ENCODE peak calls at places on chromosomes 16 and 17, in five cellular contexts. L is mesenchymal stem cell, I is H1, M is mesendoderm, B is neuronal stem cell. Y is an unnamed sample.

GRCh38 chr17:79045830-79046500 is 22.0 kb downstream of the C1QTNF1 start:
- DNase-seq in L (peak), I (peak), M (peak), B (peak), Y (peak)

GRCh38 chr17:47687748-47688147 is 6.2 kb upstream of the TBKBP1 start:
- DNase-seq in L (peak), I (no peak), M (peak), B (no peak), Y (peak)

GRCh38 chr17:57466042-57466471 is 209.7 kb downstream of the MSI2 start:
- DNase-seq in L (no peak), I (peak), M (peak), B (no peak), Y (no peak)

GRCh38 chr17:2419526-2419925 is 18.7 kb upstream of the MNT start:
- DNase-seq in L (no peak), I (no peak), M (no peak), B (no peak), Y (no peak)

GRCh38 chr17:62725791-62726249 is 82.3 kb downstream of the MARCHF10 start:
- DNase-seq in L (peak), I (no peak), M (no peak), B (no peak), Y (peak)

GRCh38 chr17:44898768-44899073 is 524 bp downstream of the EFTUD2 start:
- DNase-seq in L (no peak), I (no peak), M (no peak), B (no peak), Y (no peak)

GRCh38 chr17:21286771-21287702 is 2.5 kb downstream of the MAP2K3 start:
- DNase-seq in L (no peak), I (no peak), M (no peak), B (no peak), Y (no peak)

GRCh38 chr17:65697661-65698060 is 136.2 kb upstream of the AXIN2 start:
- DNase-seq in L (no peak), I (no peak), M (no peak), B (no peak), Y (no peak)

GRCh38 chr17:29705352-29705751 is 82.6 kb upstream of the CORO6 start:
- DNase-seq in L (no peak), I (no peak), M (no peak), B (no peak), Y (no peak)

GRCh38 chr16:11361751-11362742 is 16.8 kb downstream of the RMI2 start:
- DNase-seq in L (no peak), I (no peak), M (no peak), B (no peak), Y (no peak)

GRCh38 chr17:57471941-57472368 is 215.6 kb downstream of the MSI2 start:
- DNase-seq in L (no peak), I (no peak), M (peak), B (peak), Y (no peak)

GRCh38 chr17:39002991-39003715 is 36.0 kb upstream of the FBXO47 start:
- DNase-seq in L (no peak), I (no peak), M (no peak), B (no peak), Y (no peak)

GRCh38 chr16:30783280-30784109 is 3.5 kb downstream of the ZNF629 start:
- DNase-seq in L (no peak), I (no peak), M (no peak), B (no peak), Y (no peak)

GRCh38 chr16:70429888-70430666 is 8.8 kb downstream of the ST3GAL2 start:
- DNase-seq in L (no peak), I (no peak), M (no peak), B (no peak), Y (no peak)

DNA sequence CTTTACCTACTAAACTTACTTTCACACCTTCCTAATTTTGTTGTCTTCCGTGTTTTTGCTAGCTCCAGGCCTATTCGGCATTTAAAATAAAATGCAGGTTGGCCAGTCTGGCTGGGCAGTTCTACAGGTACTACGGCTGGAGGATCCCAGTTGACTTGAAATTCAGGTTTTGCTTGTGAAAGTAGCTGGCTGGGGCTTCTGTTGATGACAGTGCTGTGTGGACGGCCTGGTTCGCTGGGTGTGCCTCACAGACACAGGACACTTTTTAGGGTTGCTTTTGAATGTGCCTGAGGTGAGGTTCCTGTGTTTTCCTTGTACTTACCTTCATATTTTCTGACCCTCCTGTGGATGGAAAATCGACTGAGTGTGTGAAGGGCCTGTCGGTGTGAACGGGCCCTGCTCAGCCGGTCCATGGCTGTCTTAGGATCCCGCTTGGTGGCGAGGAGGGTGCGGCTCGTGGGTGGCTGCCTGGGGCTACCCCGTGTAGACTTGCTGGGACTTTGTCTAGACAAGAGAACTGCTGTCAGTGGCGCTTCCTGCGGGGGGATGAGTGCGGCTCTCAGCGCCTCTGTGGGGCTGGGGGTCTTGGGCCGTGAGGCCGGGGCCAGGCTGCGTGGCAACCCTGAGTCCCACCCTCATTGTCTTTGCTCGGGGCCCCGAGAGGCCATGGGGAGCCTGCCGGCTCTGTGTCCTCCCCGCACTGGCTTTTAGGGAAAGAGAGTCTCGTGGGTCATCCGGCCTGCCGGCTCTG is 18.7 kb upstream of the ZNF750 start:
- DNase-seq in L (no peak), I (no peak), M (peak), B (no peak), Y (no peak)
- H4K8ac ChIP-seq in L (peak), I (peak), M (no peak), B (no peak), Y (no peak)

GRCh38 chr17:81511550-81511799 is 1.1 kb downstream of the ACTG1 start:
- DNase-seq in L (no peak), I (no peak), M (no peak), B (no peak), Y (peak)
- H3K4ac ChIP-seq in L (no peak), I (no peak), M (no peak), B (no peak), Y (peak)

DNA sequence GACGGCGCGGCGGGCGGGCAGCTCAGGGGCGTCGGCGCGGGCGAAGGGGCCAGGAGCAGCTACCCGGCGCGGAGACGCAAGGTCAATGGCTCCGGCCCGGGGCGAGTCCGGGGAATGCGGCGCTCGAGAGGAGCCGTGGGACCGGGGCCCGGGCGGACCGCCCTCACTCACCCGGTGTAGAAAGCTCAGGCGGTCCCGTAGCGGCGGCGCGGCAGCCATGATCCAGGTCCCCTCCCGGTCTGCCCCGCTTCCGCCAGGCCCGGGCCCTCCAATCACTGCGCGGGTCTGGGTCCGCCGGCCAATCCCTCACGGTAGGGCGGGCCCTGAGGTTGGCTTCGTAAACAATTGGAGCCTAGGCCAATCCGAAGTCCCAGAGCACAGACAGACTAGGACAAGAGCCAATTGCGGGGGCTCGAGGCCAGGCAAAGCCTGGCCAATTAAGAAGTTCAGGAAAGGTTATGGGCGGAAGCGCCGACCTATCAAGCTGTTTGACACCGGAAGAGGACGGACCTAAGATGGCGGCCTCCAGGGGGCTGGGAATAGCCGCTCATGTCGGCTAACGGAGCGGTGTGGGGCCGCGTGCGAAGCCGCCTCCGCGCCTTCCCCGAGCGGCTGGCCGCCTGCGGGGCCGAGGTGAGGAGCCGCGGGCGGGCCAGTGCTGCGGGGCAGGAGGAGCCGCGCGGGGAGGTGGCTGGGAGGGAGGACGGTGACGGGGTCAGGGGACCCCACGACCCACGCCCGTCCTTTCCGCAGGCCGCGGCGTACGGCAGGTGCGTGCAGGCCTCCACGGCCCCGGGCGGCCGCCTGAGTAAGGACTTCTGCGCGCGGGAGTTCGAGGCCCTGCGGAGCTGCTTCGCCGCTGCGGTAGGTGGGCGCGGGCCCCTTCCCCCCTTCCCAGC is at the start of the genes NDUFAF8 and TEPSIN:
- DNase-seq in L (peak), I (peak), M (peak), B (peak), Y (peak)
- H4K8ac ChIP-seq in L (peak), I (peak), M (no peak), B (no peak), Y (peak)

GRCh38 chr17:16419929-16420271 is 4.5 kb downstream of the TRPV2 start:
- DNase-seq in L (peak), I (no peak), M (no peak), B (no peak), Y (peak)
- H3K4ac ChIP-seq in L (peak), I (no peak), M (no peak), B (no peak), Y (peak)

DNA sequence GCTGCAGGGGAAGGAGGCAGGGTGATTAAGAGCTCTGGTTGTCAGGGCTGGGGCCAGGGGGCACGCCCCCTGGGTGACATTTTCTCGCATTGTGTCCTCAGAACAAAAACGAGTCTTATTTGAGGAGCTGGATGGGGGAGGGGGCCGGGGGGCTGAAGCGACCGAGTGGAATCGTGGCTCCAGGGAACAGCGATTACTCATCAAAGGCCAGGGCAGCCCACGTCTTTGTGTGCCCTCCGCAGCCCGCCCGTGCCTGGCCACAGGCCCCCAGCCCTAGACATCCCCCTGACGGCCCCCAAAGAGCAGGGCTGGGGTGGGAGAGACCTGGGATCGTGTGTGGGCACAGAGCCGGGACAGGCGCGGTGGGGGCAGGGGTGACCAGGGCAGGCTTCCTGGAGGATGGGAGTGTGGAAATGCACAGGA is 23.8 kb upstream of the PHB1 start:
- DNase-seq in L (peak), I (no peak), M (peak), B (peak), Y (no peak)
- H4K8ac ChIP-seq in L (peak), I (peak), M (no peak), B (no peak), Y (no peak)

GRCh38 chr16:28924762-28925385 is at the start of gene RABEP2:
- DNase-seq in L (peak), I (peak), M (peak), B (peak), Y (peak)
- H3K4ac ChIP-seq in L (peak), I (peak), M (peak), B (no peak), Y (peak)

GRCh38 chr16:87818533-87819161 is 50.7 kb downstream of the SLC7A5 start:
- DNase-seq in L (no peak), I (no peak), M (no peak), B (no peak), Y (no peak)

GRCh38 chr16:87819282-87819681 is 50.0 kb downstream of the SLC7A5 start:
- DNase-seq in L (no peak), I (no peak), M (no peak), B (no peak), Y (no peak)

GRCh38 chr16:87819983-87820382 is 49.3 kb downstream of the SLC7A5 start:
- DNase-seq in L (no peak), I (no peak), M (no peak), B (no peak), Y (no peak)

GRCh38 chr16:87816507-87817100 is 50.8 kb upstream of the KLHDC4 start:
- DNase-seq in L (no peak), I (no peak), M (no peak), B (no peak), Y (no peak)

DNA sequence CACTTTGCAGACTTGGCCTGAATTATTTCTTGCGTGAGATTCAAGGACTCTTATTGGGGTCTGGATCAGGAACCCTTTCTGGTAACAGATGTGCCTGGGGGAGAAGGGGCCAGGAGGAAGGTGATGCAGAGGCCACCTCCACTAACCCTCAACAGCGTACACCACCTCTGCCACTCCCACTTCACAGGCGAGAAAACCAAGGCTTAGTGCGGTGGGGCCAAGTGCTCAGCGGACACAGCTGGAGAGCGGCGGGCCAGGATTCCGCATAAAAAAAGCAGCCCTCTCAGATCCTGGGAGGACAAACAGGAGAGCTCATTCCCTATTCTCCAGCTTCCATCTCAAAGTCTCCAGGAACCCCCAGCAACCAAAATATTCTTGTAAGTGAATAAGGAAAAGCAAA is 51.4 kb downstream of the SLC7A5 start:
- DNase-seq in L (no peak), I (no peak), M (no peak), B (no peak), Y (no peak)
- H4K8ac ChIP-seq in L (no peak), I (no peak), M (no peak), B (no peak), Y (no peak)

Y was measured in IMR-90.